ENCODE peak calls at places on chromosome 13, in five cellular contexts. One of them, this sample, is unnamed.
A peak's percentile ranks its signal among the peaks of the same experiment; 100 is the strongest.

GRCh38 chr13:20190481-20191310 is 2.0 kb downstream of the GJB2 start:
- DNase-seq in brain microvascular endothelial cell: peak; percentile 36
- DNase-seq in A549: no peak
- DNase-seq in BE2C: no peak
- DNase-seq in choroid plexus epithelial cell: peak; percentile 15
- DNase-seq in this sample: peak; percentile 38

GRCh38 chr13:42333613-42334328 is 61.8 kb downstream of the AKAP11 start:
- DNase-seq in brain microvascular endothelial cell: peak; percentile 29
- DNase-seq in A549: peak; percentile 3
- DNase-seq in BE2C: no peak
- DNase-seq in choroid plexus epithelial cell: peak; percentile 84
- DNase-seq in this sample: peak; percentile 42

GRCh38 chr13:28584873-28585317 is 74.0 kb upstream of the POMP start:
- DNase-seq in brain microvascular endothelial cell: no peak
- DNase-seq in A549: no peak
- DNase-seq in BE2C: no peak
- DNase-seq in choroid plexus epithelial cell: peak; percentile 46
- DNase-seq in this sample: peak; percentile 40

GRCh38 chr13:28035146-28035782 is 46.8 kb upstream of the URAD start:
- DNase-seq in brain microvascular endothelial cell: no peak
- DNase-seq in A549: no peak
- DNase-seq in BE2C: no peak
- DNase-seq in choroid plexus epithelial cell: no peak
- DNase-seq in this sample: no peak

GRCh38 chr13:104315606-104316005 is 1249.4 kb upstream of the SLC10A2 start:
- DNase-seq in brain microvascular endothelial cell: peak; percentile 94
- DNase-seq in A549: no peak
- DNase-seq in BE2C: no peak
- DNase-seq in choroid plexus epithelial cell: peak; percentile 98
- DNase-seq in this sample: peak; percentile 84

GRCh38 chr13:60112771-60113170 is 51.0 kb downstream of the DIAPH3 start:
- DNase-seq in brain microvascular endothelial cell: no peak
- DNase-seq in A549: no peak
- DNase-seq in BE2C: no peak
- DNase-seq in choroid plexus epithelial cell: peak; percentile 24
- DNase-seq in this sample: peak; percentile 39

GRCh38 chr13:24005711-24006281 is 108.5 kb upstream of the C1QTNF9B start:
- DNase-seq in brain microvascular endothelial cell: no peak
- DNase-seq in A549: no peak
- DNase-seq in BE2C: no peak
- DNase-seq in choroid plexus epithelial cell: peak; percentile 47
- DNase-seq in this sample: no peak

GRCh38 chr13:49629947-49630346 is 1.6 kb downstream of the ARL11 start:
- DNase-seq in brain microvascular endothelial cell: no peak
- DNase-seq in A549: no peak
- DNase-seq in BE2C: no peak
- DNase-seq in choroid plexus epithelial cell: no peak
- DNase-seq in this sample: no peak

GRCh38 chr13:22211876-22212275 is 541.0 kb downstream of the FGF9 start:
- DNase-seq in brain microvascular endothelial cell: no peak
- DNase-seq in A549: no peak
- DNase-seq in BE2C: no peak
- DNase-seq in choroid plexus epithelial cell: no peak
- DNase-seq in this sample: no peak

GRCh38 chr13:79812070-79812850 is 331.3 kb downstream of the NDFIP2 start:
- DNase-seq in brain microvascular endothelial cell: no peak
- DNase-seq in A549: no peak
- DNase-seq in BE2C: no peak
- DNase-seq in choroid plexus epithelial cell: no peak
- DNase-seq in this sample: no peak

GRCh38 chr13:112976526-112976925 is 7.5 kb downstream of the MCF2L start:
- DNase-seq in brain microvascular endothelial cell: no peak
- DNase-seq in A549: no peak
- DNase-seq in BE2C: no peak
- DNase-seq in choroid plexus epithelial cell: no peak
- DNase-seq in this sample: no peak

GRCh38 chr13:49669735-49670309 is 21.5 kb downstream of the EBPL start:
- DNase-seq in brain microvascular endothelial cell: peak; percentile 56
- DNase-seq in A549: peak; percentile 28
- DNase-seq in BE2C: peak; percentile 70
- DNase-seq in choroid plexus epithelial cell: peak; percentile 81
- DNase-seq in this sample: peak; percentile 83

GRCh38 chr13:91314888-91315287 is 32.6 kb upstream of the MIR17HG start:
- DNase-seq in brain microvascular endothelial cell: no peak
- DNase-seq in A549: no peak
- DNase-seq in BE2C: no peak
- DNase-seq in choroid plexus epithelial cell: no peak
- DNase-seq in this sample: no peak

GRCh38 chr13:91311491-91311890 is 36.0 kb upstream of the MIR17HG start:
- DNase-seq in brain microvascular endothelial cell: no peak
- DNase-seq in A549: no peak
- DNase-seq in BE2C: no peak
- DNase-seq in choroid plexus epithelial cell: no peak
- DNase-seq in this sample: no peak

GRCh38 chr13:91312324-91312723 is 35.2 kb upstream of the MIR17HG start:
- DNase-seq in brain microvascular endothelial cell: no peak
- DNase-seq in A549: no peak
- DNase-seq in BE2C: no peak
- DNase-seq in choroid plexus epithelial cell: no peak
- DNase-seq in this sample: no peak

GRCh38 chr13:91313581-91313980 is 33.9 kb upstream of the MIR17HG start:
- DNase-seq in brain microvascular endothelial cell: no peak
- DNase-seq in A549: no peak
- DNase-seq in BE2C: no peak
- DNase-seq in choroid plexus epithelial cell: no peak
- DNase-seq in this sample: no peak

GRCh38 chr13:91313103-91313502 is 34.4 kb upstream of the MIR17HG start:
- DNase-seq in brain microvascular endothelial cell: peak; percentile 3
- DNase-seq in A549: peak; percentile 2
- DNase-seq in BE2C: no peak
- DNase-seq in choroid plexus epithelial cell: peak; percentile 36
- DNase-seq in this sample: no peak
- H3K4me3 ChIP-seq in brain microvascular endothelial cell: no peak overlapping the region
- H3K4me3 ChIP-seq in A549: no peak overlapping the region
- H3K4me3 ChIP-seq in BE2C: no peak overlapping the region
- H3K4me3 ChIP-seq in choroid plexus epithelial cell: no peak overlapping the region
- H3K4me3 ChIP-seq in this sample: no peak overlapping the region

GRCh38 chr13:110274687-110275086 is 32.3 kb downstream of the COL4A1 start:
- DNase-seq in brain microvascular endothelial cell: no peak
- DNase-seq in A549: no peak
- DNase-seq in BE2C: no peak
- DNase-seq in choroid plexus epithelial cell: no peak
- DNase-seq in this sample: no peak
- TF ChIP-seq CTCF in brain microvascular endothelial cell: peak; percentile 56
- TF ChIP-seq CTCF in A549: no peak
- TF ChIP-seq CTCF in BE2C: no peak
- TF ChIP-seq CTCF in choroid plexus epithelial cell: peak; percentile 55
- TF ChIP-seq CTCF in this sample: peak; percentile 7

GRCh38 chr13:44758595-44759221 is 182.6 kb upstream of the TSC22D1 start:
- DNase-seq in brain microvascular endothelial cell: peak; percentile 94
- DNase-seq in A549: no peak
- DNase-seq in BE2C: no peak
- DNase-seq in choroid plexus epithelial cell: peak; percentile 92
- DNase-seq in this sample: peak; percentile 81
- H3K4me3 ChIP-seq in brain microvascular endothelial cell: no peak overlapping the region
- H3K4me3 ChIP-seq in A549: no peak overlapping the region
- H3K4me3 ChIP-seq in BE2C: no peak overlapping the region
- H3K4me3 ChIP-seq in choroid plexus epithelial cell: no peak overlapping the region
- H3K4me3 ChIP-seq in this sample: no peak overlapping the region

DNA sequence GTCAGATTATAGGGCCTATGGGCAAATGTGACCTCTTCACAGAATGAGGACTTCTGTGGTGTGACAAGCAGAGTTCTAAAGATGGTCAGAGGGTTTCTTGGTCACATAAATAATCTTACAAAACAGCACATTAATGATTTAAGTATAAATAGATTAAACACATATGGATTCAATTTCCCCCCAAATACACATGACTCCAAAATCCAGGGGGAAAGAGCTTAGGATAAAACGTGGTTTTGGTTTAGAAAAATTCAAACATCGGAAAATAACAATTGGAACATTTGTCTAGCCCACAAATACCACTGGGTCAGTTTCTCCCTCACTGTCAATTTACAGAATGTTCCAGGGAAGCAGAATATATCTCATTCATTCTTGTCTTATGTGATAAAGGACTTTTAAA is 283.1 kb downstream of the COG6 start:
- DNase-seq in brain microvascular endothelial cell: no peak
- DNase-seq in A549: no peak
- DNase-seq in BE2C: no peak
- DNase-seq in choroid plexus epithelial cell: no peak
- DNase-seq in this sample: no peak
- TF ChIP-seq CTCF in brain microvascular endothelial cell: no peak
- TF ChIP-seq CTCF in A549: no peak
- TF ChIP-seq CTCF in BE2C: no peak
- TF ChIP-seq CTCF in choroid plexus epithelial cell: no peak
- TF ChIP-seq CTCF in this sample: no peak

GRCh38 chr13:50911051-50911690 is 1.6 kb downstream of the RNASEH2B start:
- DNase-seq in brain microvascular endothelial cell: no peak
- DNase-seq in A549: no peak
- DNase-seq in BE2C: no peak
- DNase-seq in choroid plexus epithelial cell: peak; percentile 9
- DNase-seq in this sample: peak; percentile 33
- H3K4me3 ChIP-seq in brain microvascular endothelial cell: peak overlapping the region; percentile 81
- H3K4me3 ChIP-seq in A549: peak overlapping the region; percentile 63
- H3K4me3 ChIP-seq in BE2C: peak overlapping the region; percentile 68
- H3K4me3 ChIP-seq in choroid plexus epithelial cell: no peak overlapping the region
- H3K4me3 ChIP-seq in this sample: peak overlapping the region; percentile 83

GRCh38 chr13:44401577-44401976 is 28.0 kb downstream of the SERP2 start:
- DNase-seq in brain microvascular endothelial cell: no peak
- DNase-seq in A549: no peak
- DNase-seq in BE2C: no peak
- DNase-seq in choroid plexus epithelial cell: no peak
- DNase-seq in this sample: no peak
- TF ChIP-seq CTCF in brain microvascular endothelial cell: no peak
- TF ChIP-seq CTCF in A549: no peak
- TF ChIP-seq CTCF in BE2C: no peak
- TF ChIP-seq CTCF in choroid plexus epithelial cell: no peak
- TF ChIP-seq CTCF in this sample: no peak